ENCODE peak calls at places on chromosomes 12 and 14, in ten cellular contexts. One of them, this sample, is unnamed.

GRCh38 chr12:44851586-44851985 is 24.5 kb downstream of the NELL2 start:
- DNase-seq in anterior cingulate cortex: no peak
- DNase-seq in DMS 273 treated with DMSO at 0.1 percent for 48 hours: no peak
- DNase-seq in activated CD4-positive, alpha-beta T cell treated with anti-CD3 and anti-CD28 coated beads, Interleukin-2, amount 50 U/mL, for 48 hours: no peak
- DNase-seq in cardiac fibroblast: no peak
- DNase-seq in choroid plexus epithelial cell: no peak
- DNase-seq in ascending aorta: no peak
- DNase-seq in lower leg skin: no peak
- DNase-seq in sigmoid colon: no peak
- DNase-seq in HFF-Myc: no peak
- DNase-seq in this sample: no peak

GRCh38 chr12:3034067-3034750 is 43.0 kb upstream of the TSPAN9 start:
- DNase-seq in lower leg skin: no peak
- DNase-seq in DMS 273 treated with DMSO at 0.1 percent for 48 hours: no peak
- DNase-seq in choroid plexus epithelial cell: peak
- DNase-seq in ascending aorta: no peak
- DNase-seq in cardiac fibroblast: peak
- DNase-seq in HFF-Myc: no peak
- DNase-seq in activated CD4-positive, alpha-beta T cell treated with anti-CD3 and anti-CD28 coated beads, Interleukin-2, amount 50 U/mL, for 48 hours: peak
- DNase-seq in anterior cingulate cortex: no peak
- DNase-seq in sigmoid colon: peak
- DNase-seq in this sample: no peak

GRCh38 chr14:30443368-30444007 is 115.5 kb upstream of the G2E3 start:
- DNase-seq in DMS 273 treated with DMSO at 0.1 percent for 48 hours: peak
- DNase-seq in ascending aorta: no peak
- DNase-seq in sigmoid colon: no peak
- DNase-seq in lower leg skin: no peak
- DNase-seq in cardiac fibroblast: peak
- DNase-seq in choroid plexus epithelial cell: peak
- DNase-seq in HFF-Myc: peak
- DNase-seq in anterior cingulate cortex: no peak
- DNase-seq in activated CD4-positive, alpha-beta T cell treated with anti-CD3 and anti-CD28 coated beads, Interleukin-2, amount 50 U/mL, for 48 hours: no peak
- DNase-seq in this sample: no peak

GRCh38 chr14:22536853-22537338 is 52.1 kb downstream of the DAD1 start:
- DNase-seq in cardiac fibroblast: peak
- DNase-seq in activated CD4-positive, alpha-beta T cell treated with anti-CD3 and anti-CD28 coated beads, Interleukin-2, amount 50 U/mL, for 48 hours: peak
- DNase-seq in sigmoid colon: peak
- DNase-seq in lower leg skin: peak
- DNase-seq in choroid plexus epithelial cell: peak
- DNase-seq in anterior cingulate cortex: no peak
- DNase-seq in HFF-Myc: peak
- DNase-seq in DMS 273 treated with DMSO at 0.1 percent for 48 hours: no peak
- DNase-seq in ascending aorta: peak
- DNase-seq in this sample: peak

GRCh38 chr14:102937331-102938175 is 15.1 kb downstream of the AMN start:
- DNase-seq in anterior cingulate cortex: no peak
- DNase-seq in sigmoid colon: no peak
- DNase-seq in ascending aorta: no peak
- DNase-seq in activated CD4-positive, alpha-beta T cell treated with anti-CD3 and anti-CD28 coated beads, Interleukin-2, amount 50 U/mL, for 48 hours: no peak
- DNase-seq in lower leg skin: no peak
- DNase-seq in choroid plexus epithelial cell: no peak
- DNase-seq in cardiac fibroblast: no peak
- DNase-seq in DMS 273 treated with DMSO at 0.1 percent for 48 hours: no peak
- DNase-seq in HFF-Myc: no peak
- DNase-seq in this sample: no peak

GRCh38 chr12:121512561-121512960 is 68.3 kb downstream of the KDM2B start:
- DNase-seq in cardiac fibroblast: peak
- DNase-seq in activated CD4-positive, alpha-beta T cell treated with anti-CD3 and anti-CD28 coated beads, Interleukin-2, amount 50 U/mL, for 48 hours: no peak
- DNase-seq in choroid plexus epithelial cell: no peak
- DNase-seq in anterior cingulate cortex: no peak
- DNase-seq in sigmoid colon: no peak
- DNase-seq in HFF-Myc: no peak
- DNase-seq in DMS 273 treated with DMSO at 0.1 percent for 48 hours: no peak
- DNase-seq in ascending aorta: no peak
- DNase-seq in lower leg skin: no peak
- DNase-seq in this sample: no peak

GRCh38 chr14:90999299-90999698 is 61.1 kb downstream of the RPS6KA5 start:
- DNase-seq in HFF-Myc: no peak
- DNase-seq in activated CD4-positive, alpha-beta T cell treated with anti-CD3 and anti-CD28 coated beads, Interleukin-2, amount 50 U/mL, for 48 hours: no peak
- DNase-seq in DMS 273 treated with DMSO at 0.1 percent for 48 hours: no peak
- DNase-seq in choroid plexus epithelial cell: no peak
- DNase-seq in sigmoid colon: peak
- DNase-seq in ascending aorta: no peak
- DNase-seq in cardiac fibroblast: no peak
- DNase-seq in anterior cingulate cortex: no peak
- DNase-seq in lower leg skin: no peak
- DNase-seq in this sample: no peak

GRCh38 chr12:48818831-48819590 is 715 bp downstream of the CACNB3 start:
- DNase-seq in activated CD4-positive, alpha-beta T cell treated with anti-CD3 and anti-CD28 coated beads, Interleukin-2, amount 50 U/mL, for 48 hours: peak
- DNase-seq in anterior cingulate cortex: no peak
- DNase-seq in ascending aorta: no peak
- DNase-seq in lower leg skin: no peak
- DNase-seq in DMS 273 treated with DMSO at 0.1 percent for 48 hours: no peak
- DNase-seq in cardiac fibroblast: peak
- DNase-seq in sigmoid colon: no peak
- DNase-seq in choroid plexus epithelial cell: no peak
- DNase-seq in HFF-Myc: no peak
- DNase-seq in this sample: no peak

GRCh38 chr12:116673713-116674112 is 64.2 kb downstream of the SPRING1 start:
- DNase-seq in cardiac fibroblast: peak
- DNase-seq in choroid plexus epithelial cell: no peak
- DNase-seq in activated CD4-positive, alpha-beta T cell treated with anti-CD3 and anti-CD28 coated beads, Interleukin-2, amount 50 U/mL, for 48 hours: no peak
- DNase-seq in sigmoid colon: no peak
- DNase-seq in ascending aorta: no peak
- DNase-seq in HFF-Myc: no peak
- DNase-seq in DMS 273 treated with DMSO at 0.1 percent for 48 hours: no peak
- DNase-seq in anterior cingulate cortex: no peak
- DNase-seq in lower leg skin: no peak
- DNase-seq in this sample: no peak

GRCh38 chr12:130675121-130675520 is 41.0 kb downstream of the RIMBP2 start:
- DNase-seq in cardiac fibroblast: no peak
- DNase-seq in choroid plexus epithelial cell: no peak
- DNase-seq in DMS 273 treated with DMSO at 0.1 percent for 48 hours: no peak
- DNase-seq in anterior cingulate cortex: no peak
- DNase-seq in HFF-Myc: no peak
- DNase-seq in ascending aorta: no peak
- DNase-seq in activated CD4-positive, alpha-beta T cell treated with anti-CD3 and anti-CD28 coated beads, Interleukin-2, amount 50 U/mL, for 48 hours: no peak
- DNase-seq in lower leg skin: no peak
- DNase-seq in sigmoid colon: no peak
- DNase-seq in this sample: no peak

GRCh38 chr12:120677765-120678473 is 9.0 kb upstream of the MLEC start:
- DNase-seq in ascending aorta: no peak
- DNase-seq in sigmoid colon: no peak
- DNase-seq in anterior cingulate cortex: no peak
- DNase-seq in activated CD4-positive, alpha-beta T cell treated with anti-CD3 and anti-CD28 coated beads, Interleukin-2, amount 50 U/mL, for 48 hours: peak
- DNase-seq in lower leg skin: no peak
- DNase-seq in choroid plexus epithelial cell: peak
- DNase-seq in DMS 273 treated with DMSO at 0.1 percent for 48 hours: no peak
- DNase-seq in cardiac fibroblast: peak
- DNase-seq in HFF-Myc: no peak
- DNase-seq in this sample: no peak

GRCh38 chr12:114794049-114794558 is 110.1 kb upstream of the TBX3 start:
- DNase-seq in activated CD4-positive, alpha-beta T cell treated with anti-CD3 and anti-CD28 coated beads, Interleukin-2, amount 50 U/mL, for 48 hours: no peak
- DNase-seq in cardiac fibroblast: no peak
- DNase-seq in choroid plexus epithelial cell: no peak
- DNase-seq in HFF-Myc: no peak
- DNase-seq in lower leg skin: no peak
- DNase-seq in ascending aorta: no peak
- DNase-seq in DMS 273 treated with DMSO at 0.1 percent for 48 hours: no peak
- DNase-seq in sigmoid colon: no peak
- DNase-seq in anterior cingulate cortex: no peak
- DNase-seq in this sample: no peak

GRCh38 chr12:78229491-78230209 is 399.0 kb downstream of the NAV3 start:
- DNase-seq in lower leg skin: no peak
- DNase-seq in cardiac fibroblast: peak
- DNase-seq in activated CD4-positive, alpha-beta T cell treated with anti-CD3 and anti-CD28 coated beads, Interleukin-2, amount 50 U/mL, for 48 hours: peak
- DNase-seq in sigmoid colon: no peak
- DNase-seq in HFF-Myc: peak
- DNase-seq in ascending aorta: no peak
- DNase-seq in DMS 273 treated with DMSO at 0.1 percent for 48 hours: no peak
- DNase-seq in anterior cingulate cortex: no peak
- DNase-seq in choroid plexus epithelial cell: peak
- DNase-seq in this sample: no peak

GRCh38 chr14:66601932-66602578 is 94.1 kb downstream of the GPHN start:
- DNase-seq in anterior cingulate cortex: no peak
- DNase-seq in DMS 273 treated with DMSO at 0.1 percent for 48 hours: no peak
- DNase-seq in activated CD4-positive, alpha-beta T cell treated with anti-CD3 and anti-CD28 coated beads, Interleukin-2, amount 50 U/mL, for 48 hours: no peak
- DNase-seq in cardiac fibroblast: peak
- DNase-seq in HFF-Myc: no peak
- DNase-seq in ascending aorta: no peak
- DNase-seq in choroid plexus epithelial cell: no peak
- DNase-seq in lower leg skin: no peak
- DNase-seq in sigmoid colon: no peak
- DNase-seq in this sample: no peak

GRCh38 chr14:56268039-56268438 is 149.8 kb downstream of the PELI2 start:
- DNase-seq in cardiac fibroblast: peak
- DNase-seq in activated CD4-positive, alpha-beta T cell treated with anti-CD3 and anti-CD28 coated beads, Interleukin-2, amount 50 U/mL, for 48 hours: no peak
- DNase-seq in DMS 273 treated with DMSO at 0.1 percent for 48 hours: no peak
- DNase-seq in ascending aorta: no peak
- DNase-seq in HFF-Myc: no peak
- DNase-seq in lower leg skin: no peak
- DNase-seq in sigmoid colon: no peak
- DNase-seq in anterior cingulate cortex: no peak
- DNase-seq in choroid plexus epithelial cell: no peak
- DNase-seq in this sample: no peak

GRCh38 chr14:84458881-84459280 is 1071.1 kb upstream of the FLRT2 start:
- DNase-seq in ascending aorta: no peak
- DNase-seq in sigmoid colon: no peak
- DNase-seq in lower leg skin: no peak
- DNase-seq in anterior cingulate cortex: no peak
- DNase-seq in cardiac fibroblast: no peak
- DNase-seq in DMS 273 treated with DMSO at 0.1 percent for 48 hours: no peak
- DNase-seq in choroid plexus epithelial cell: no peak
- DNase-seq in HFF-Myc: no peak
- DNase-seq in activated CD4-positive, alpha-beta T cell treated with anti-CD3 and anti-CD28 coated beads, Interleukin-2, amount 50 U/mL, for 48 hours: no peak
- DNase-seq in this sample: no peak

GRCh38 chr12:127802271-127802670 is 464.7 kb upstream of the TMEM132C start:
- DNase-seq in sigmoid colon: no peak
- DNase-seq in choroid plexus epithelial cell: no peak
- DNase-seq in ascending aorta: no peak
- DNase-seq in cardiac fibroblast: no peak
- DNase-seq in DMS 273 treated with DMSO at 0.1 percent for 48 hours: no peak
- DNase-seq in HFF-Myc: no peak
- DNase-seq in activated CD4-positive, alpha-beta T cell treated with anti-CD3 and anti-CD28 coated beads, Interleukin-2, amount 50 U/mL, for 48 hours: no peak
- DNase-seq in lower leg skin: no peak
- DNase-seq in anterior cingulate cortex: no peak
- DNase-seq in this sample: no peak

GRCh38 chr12:89542912-89543592 is 17.2 kb upstream of the POC1B start:
- DNase-seq in sigmoid colon: peak
- DNase-seq in HFF-Myc: peak
- DNase-seq in choroid plexus epithelial cell: peak
- DNase-seq in ascending aorta: no peak
- DNase-seq in activated CD4-positive, alpha-beta T cell treated with anti-CD3 and anti-CD28 coated beads, Interleukin-2, amount 50 U/mL, for 48 hours: peak
- DNase-seq in lower leg skin: peak
- DNase-seq in anterior cingulate cortex: no peak
- DNase-seq in DMS 273 treated with DMSO at 0.1 percent for 48 hours: peak
- DNase-seq in cardiac fibroblast: peak
- DNase-seq in this sample: no peak

GRCh38 chr14:53663709-53664108 is 292.9 kb downstream of the BMP4 start:
- DNase-seq in ascending aorta: no peak
- DNase-seq in sigmoid colon: peak
- DNase-seq in activated CD4-positive, alpha-beta T cell treated with anti-CD3 and anti-CD28 coated beads, Interleukin-2, amount 50 U/mL, for 48 hours: no peak
- DNase-seq in choroid plexus epithelial cell: peak
- DNase-seq in DMS 273 treated with DMSO at 0.1 percent for 48 hours: peak
- DNase-seq in lower leg skin: no peak
- DNase-seq in HFF-Myc: no peak
- DNase-seq in cardiac fibroblast: peak
- DNase-seq in anterior cingulate cortex: no peak
- DNase-seq in this sample: peak

GRCh38 chr12:109752117-109753053 is 38.8 kb downstream of the FAM222A start:
- DNase-seq in lower leg skin: no peak
- DNase-seq in choroid plexus epithelial cell: no peak
- DNase-seq in HFF-Myc: no peak
- DNase-seq in activated CD4-positive, alpha-beta T cell treated with anti-CD3 and anti-CD28 coated beads, Interleukin-2, amount 50 U/mL, for 48 hours: no peak
- DNase-seq in sigmoid colon: peak
- DNase-seq in DMS 273 treated with DMSO at 0.1 percent for 48 hours: no peak
- DNase-seq in ascending aorta: no peak
- DNase-seq in cardiac fibroblast: no peak
- DNase-seq in anterior cingulate cortex: no peak
- DNase-seq in this sample: no peak

GRCh38 chr14:59275668-59276067 is 87.2 kb downstream of the DAAM1 start:
- DNase-seq in anterior cingulate cortex: no peak
- DNase-seq in lower leg skin: no peak
- DNase-seq in HFF-Myc: peak
- DNase-seq in DMS 273 treated with DMSO at 0.1 percent for 48 hours: no peak
- DNase-seq in sigmoid colon: no peak
- DNase-seq in choroid plexus epithelial cell: peak
- DNase-seq in cardiac fibroblast: peak
- DNase-seq in activated CD4-positive, alpha-beta T cell treated with anti-CD3 and anti-CD28 coated beads, Interleukin-2, amount 50 U/mL, for 48 hours: no peak
- DNase-seq in ascending aorta: no peak
- DNase-seq in this sample: no peak

GRCh38 chr12:27602516-27602915 is 78.5 kb downstream of the PPFIBP1 start:
- DNase-seq in sigmoid colon: no peak
- DNase-seq in ascending aorta: no peak
- DNase-seq in activated CD4-positive, alpha-beta T cell treated with anti-CD3 and anti-CD28 coated beads, Interleukin-2, amount 50 U/mL, for 48 hours: no peak
- DNase-seq in anterior cingulate cortex: no peak
- DNase-seq in lower leg skin: no peak
- DNase-seq in HFF-Myc: no peak
- DNase-seq in choroid plexus epithelial cell: no peak
- DNase-seq in DMS 273 treated with DMSO at 0.1 percent for 48 hours: no peak
- DNase-seq in cardiac fibroblast: no peak
- DNase-seq in this sample: no peak

GRCh38 chr12:123164222-123164621 is 13.3 kb upstream of the PITPNM2 start:
- DNase-seq in lower leg skin: no peak
- DNase-seq in ascending aorta: no peak
- DNase-seq in activated CD4-positive, alpha-beta T cell treated with anti-CD3 and anti-CD28 coated beads, Interleukin-2, amount 50 U/mL, for 48 hours: no peak
- DNase-seq in DMS 273 treated with DMSO at 0.1 percent for 48 hours: no peak
- DNase-seq in HFF-Myc: no peak
- DNase-seq in sigmoid colon: no peak
- DNase-seq in cardiac fibroblast: no peak
- DNase-seq in anterior cingulate cortex: no peak
- DNase-seq in choroid plexus epithelial cell: no peak
- DNase-seq in this sample: no peak

GRCh38 chr14:26765301-26765700 is 167.5 kb upstream of the NOVA1 start:
- DNase-seq in lower leg skin: no peak
- DNase-seq in sigmoid colon: no peak
- DNase-seq in cardiac fibroblast: no peak
- DNase-seq in HFF-Myc: no peak
- DNase-seq in activated CD4-positive, alpha-beta T cell treated with anti-CD3 and anti-CD28 coated beads, Interleukin-2, amount 50 U/mL, for 48 hours: no peak
- DNase-seq in ascending aorta: no peak
- DNase-seq in choroid plexus epithelial cell: no peak
- DNase-seq in anterior cingulate cortex: no peak
- DNase-seq in DMS 273 treated with DMSO at 0.1 percent for 48 hours: no peak
- DNase-seq in this sample: no peak

GRCh38 chr14:60091550-60092511 is at the start of gene PCNX4:
- DNase-seq in DMS 273 treated with DMSO at 0.1 percent for 48 hours: peak
- DNase-seq in sigmoid colon: peak
- DNase-seq in HFF-Myc: peak
- DNase-seq in cardiac fibroblast: peak
- DNase-seq in anterior cingulate cortex: peak
- DNase-seq in activated CD4-positive, alpha-beta T cell treated with anti-CD3 and anti-CD28 coated beads, Interleukin-2, amount 50 U/mL, for 48 hours: peak
- DNase-seq in lower leg skin: peak
- DNase-seq in choroid plexus epithelial cell: peak
- DNase-seq in ascending aorta: peak
- DNase-seq in this sample: peak

GRCh38 chr12:51246254-51246853 is 7.7 kb downstream of the DAZAP2 start:
- DNase-seq in DMS 273 treated with DMSO at 0.1 percent for 48 hours: no peak
- DNase-seq in cardiac fibroblast: peak
- DNase-seq in HFF-Myc: peak
- DNase-seq in sigmoid colon: no peak
- DNase-seq in anterior cingulate cortex: no peak
- DNase-seq in choroid plexus epithelial cell: peak
- DNase-seq in lower leg skin: no peak
- DNase-seq in activated CD4-positive, alpha-beta T cell treated with anti-CD3 and anti-CD28 coated beads, Interleukin-2, amount 50 U/mL, for 48 hours: peak
- DNase-seq in ascending aorta: no peak
- DNase-seq in this sample: no peak

GRCh38 chr14:102911991-102912761 is 10.3 kb upstream of the AMN start:
- DNase-seq in DMS 273 treated with DMSO at 0.1 percent for 48 hours: no peak
- DNase-seq in activated CD4-positive, alpha-beta T cell treated with anti-CD3 and anti-CD28 coated beads, Interleukin-2, amount 50 U/mL, for 48 hours: no peak
- DNase-seq in anterior cingulate cortex: no peak
- DNase-seq in lower leg skin: no peak
- DNase-seq in HFF-Myc: no peak
- DNase-seq in cardiac fibroblast: no peak
- DNase-seq in sigmoid colon: peak
- DNase-seq in choroid plexus epithelial cell: no peak
- DNase-seq in ascending aorta: no peak
- DNase-seq in this sample: no peak

GRCh38 chr12:99611590-99611989 is 36.0 kb upstream of the GARIN6 start:
- DNase-seq in ascending aorta: no peak
- DNase-seq in cardiac fibroblast: no peak
- DNase-seq in sigmoid colon: no peak
- DNase-seq in lower leg skin: no peak
- DNase-seq in anterior cingulate cortex: no peak
- DNase-seq in DMS 273 treated with DMSO at 0.1 percent for 48 hours: no peak
- DNase-seq in activated CD4-positive, alpha-beta T cell treated with anti-CD3 and anti-CD28 coated beads, Interleukin-2, amount 50 U/mL, for 48 hours: no peak
- DNase-seq in HFF-Myc: no peak
- DNase-seq in choroid plexus epithelial cell: no peak
- DNase-seq in this sample: no peak

This sample was measured in smooth muscle cell of the brain vasculature.